ENCODE peak calls at places on chromosomes 4 and X, in seven cellular contexts. D is AG04450, F is body of pancreas, O is pancreas, B is prostate gland, I is tibial artery, N is fibroblast of lung. G is an unnamed sample. For H3K9me3, the result is how much of the 10 kb centered on the place peaks cover.

GRCh38 chrX:130539721-130540321 is 138.0 kb downstream of the RBMX2 start:
- DNase-seq in B (peak), O (peak), N (peak), F (peak), I (peak), D (no peak), G (peak)

GRCh38 chr4:152065545-152065944 is 304.7 kb upstream of the GATB start:
- DNase-seq in N (no peak), I (no peak), F (no peak), D (no peak), B (no peak), O (no peak), G (no peak)

GRCh38 chr4:15291133-15291532 is 136.7 kb upstream of the C1QTNF7 start:
- DNase-seq in F (no peak), N (no peak), B (no peak), I (no peak), O (no peak), D (no peak), G (no peak)

GRCh38 chr4:107069049-107069448 is 32.9 kb upstream of the DKK2 start:
- DNase-seq in D (no peak), N (peak), F (no peak), O (no peak), I (no peak), B (no peak), G (no peak)

GRCh38 chrX:48045410-48046311 is 25.8 kb downstream of the ZNF630 start:
- DNase-seq in N (peak), I (peak), D (peak), F (peak), O (no peak), B (no peak), G (no peak)

GRCh38 chr4:77154074-77154473 is 2.9 kb upstream of the CCNG2 start:
- DNase-seq in N (no peak), B (no peak), I (no peak), F (no peak), O (no peak), D (no peak), G (no peak)

GRCh38 chrX:131262200-131262599 is 26.9 kb downstream of the IGSF1 start:
- DNase-seq in D (no peak), F (peak), I (no peak), O (no peak), B (no peak), N (no peak), G (no peak)

GRCh38 chr4:61520688-61521160 is 320.6 kb downstream of the ADGRL3 start:
- DNase-seq in B (no peak), D (no peak), N (peak), I (no peak), F (peak), O (no peak), G (no peak)

GRCh38 chr4:163070023-163070422 is 96.7 kb downstream of the NAF1 start:
- DNase-seq in O (no peak), F (no peak), D (no peak), N (no peak), B (no peak), I (no peak), G (no peak)

GRCh38 chr4:6824772-6825402 is 42.4 kb downstream of the KIAA0232 start:
- DNase-seq in D (no peak), F (no peak), N (no peak), O (no peak), I (no peak), B (no peak), G (no peak)

GRCh38 chrX:109954955-109955354 is 48.0 kb upstream of the TMEM164 start:
- DNase-seq in D (no peak), O (no peak), B (no peak), N (no peak), F (no peak), I (no peak), G (no peak)

GRCh38 chr4:107182347-107182746 is 146.2 kb upstream of the DKK2 start:
- DNase-seq in I (no peak), F (no peak), B (no peak), D (no peak), N (no peak), O (no peak), G (no peak)

GRCh38 chr4:38318737-38319455 is 345.1 kb upstream of the KLF3 start:
- DNase-seq in F (peak), D (peak), B (peak), O (peak), I (peak), N (peak), G (peak)

GRCh38 chrX:57070185-57070984 is 51.0 kb downstream of the SPIN2B start:
- DNase-seq in O (no peak), N (no peak), F (no peak), B (no peak), I (no peak), D (no peak), G (no peak)

GRCh38 chr4:107719211-107719926 is 665 bp downstream of the PAPSS1 start:
- DNase-seq in F (peak), O (no peak), I (no peak), N (peak), B (peak), D (no peak), G (no peak)

GRCh38 chrX:34877451-34877850 is 65.1 kb upstream of the FAM47B start:
- DNase-seq in I (no peak), D (no peak), N (peak), F (no peak), O (no peak), B (no peak), G (no peak)

GRCh38 chr4:54660591-54660990 is 2.8 kb downstream of the KIT start:
- DNase-seq in I (no peak), B (no peak), O (no peak), F (no peak), D (no peak), N (no peak), G (no peak)

GRCh38 chr4:26782830-26783202 is 77.8 kb upstream of the STIM2 start:
- DNase-seq in I (no peak), F (no peak), N (no peak), B (no peak), D (no peak), O (no peak), G (no peak)

GRCh38 chr4:88792821-88793220 is 95.2 kb upstream of the NAP1L5 start:
- DNase-seq in F (no peak), I (no peak), N (no peak), B (no peak), O (no peak), D (no peak), G (no peak)

GRCh38 chr4:125277827-125278226 is 36.9 kb upstream of the FAT4 start:
- DNase-seq in D (no peak), O (no peak), F (no peak), I (no peak), N (no peak), B (no peak), G (no peak)

GRCh38 chr4:174210952-174211490 is 72.4 kb downstream of the FBXO8 start:
- DNase-seq in I (no peak), F (no peak), B (no peak), N (no peak), O (no peak), D (no peak), G (no peak)

GRCh38 chr4:165537028-165537648 is 158.3 kb downstream of the CPE start:
- DNase-seq in N (peak), O (no peak), D (no peak), I (no peak), B (peak), F (peak), G (no peak)

GRCh38 chr4:6225469-6225868 is 25.1 kb upstream of the JAKMIP1 start:
- DNase-seq in N (peak), D (no peak), F (no peak), I (peak), B (no peak), O (no peak), G (no peak)

GRCh38 chr4:19736968-19737756 is 514.5 kb upstream of the SLIT2 start:
- DNase-seq in D (no peak), O (no peak), F (no peak), N (no peak), B (no peak), I (no peak), G (no peak)

GRCh38 chrX:7145454-7145853 is 2.1 kb upstream of the STS start:
- DNase-seq in B (no peak), O (no peak), N (no peak), F (no peak), D (no peak), I (no peak), G (no peak)

GRCh38 chr4:102761478-102761790 is 666 bp upstream of the MANBA start:
- DNase-seq in N (peak), I (no peak), D (no peak), B (peak), O (no peak), F (no peak), G (no peak)

GRCh38 chrX:1418901-1419544 is 27.1 kb upstream of the SLC25A6 start:
- DNase-seq in N (no peak), O (no peak), B (no peak), D (no peak), F (no peak), I (no peak), G (peak)

GRCh38 chr4:39464886-39465501 is 6.1 kb downstream of the LIAS start:
- DNase-seq in D (peak), B (no peak), I (no peak), O (no peak), F (no peak), N (peak), G (no peak)

GRCh38 chrX:42096262-42096939 is 173.0 kb upstream of the CASK start:
- DNase-seq in I (no peak), F (no peak), O (no peak), B (no peak), N (peak), D (peak), G (peak)

GRCh38 chr4:136392576-136392975 is 1139.7 kb downstream of the PCDH18 start:
- DNase-seq in F (no peak), B (no peak), D (peak), O (no peak), N (peak), I (no peak), G (no peak)

GRCh38 chr4:37891221-37892159 is 606 bp downstream of the TBC1D1 start:
- DNase-seq in F (peak), B (peak), N (peak), D (no peak), O (no peak), I (peak), G (peak)

GRCh38 chr4:69078852-69079251 is 17.4 kb upstream of the UGT2B7 start:
- DNase-seq in F (no peak), B (no peak), O (no peak), D (no peak), I (no peak), N (no peak), G (no peak)

GRCh38 chrX:19660604-19661003 is 145.3 kb upstream of the MAP3K15 start:
- DNase-seq in I (no peak), N (no peak), F (no peak), D (no peak), B (no peak), O (no peak), G (no peak)

GRCh38 chr4:73673286-73673685 is 53.0 kb upstream of the RASSF6 start:
- DNase-seq in N (no peak), B (no peak), I (no peak), O (peak), F (peak), D (no peak), G (no peak)

GRCh38 chrX:139844163-139844562 is 88.7 kb downstream of the ATP11C start:
- DNase-seq in I (no peak), N (no peak), O (no peak), D (no peak), F (peak), B (no peak), G (no peak)

GRCh38 chrX:140672840-140673731 is 36.5 kb upstream of the LINC00632 start:
- DNase-seq in B (no peak), I (no peak), F (no peak), N (no peak), O (no peak), D (no peak), G (no peak)

GRCh38 chrX:40172980-40173661 is 75.4 kb upstream of the BCOR start:
- DNase-seq in F (no peak), D (no peak), I (no peak), N (no peak), B (no peak), O (no peak), G (no peak)

GRCh38 chrX:40172169-40172979 is 74.6 kb upstream of the BCOR start:
- DNase-seq in F (peak), B (peak), D (no peak), N (peak), O (peak), I (peak), G (peak)

GRCh38 chrX:40169193-40170086 is 71.7 kb upstream of the BCOR start:
- DNase-seq in O (peak), D (peak), F (peak), N (peak), I (no peak), B (peak), G (peak)

GRCh38 chrX:40170830-40171512 is 73.2 kb upstream of the BCOR start:
- DNase-seq in O (no peak), B (no peak), F (no peak), D (no peak), N (no peak), I (no peak), G (no peak)

GRCh38 chrX:40171513-40172168 is 73.9 kb upstream of the BCOR start:
- DNase-seq in O (no peak), I (no peak), D (no peak), B (no peak), N (no peak), F (no peak), G (no peak)
- H3K4me3 ChIP-seq in O (peak), I (peak), D (peak), B (peak), N (peak), F (no peak), G (peak)

DNA sequence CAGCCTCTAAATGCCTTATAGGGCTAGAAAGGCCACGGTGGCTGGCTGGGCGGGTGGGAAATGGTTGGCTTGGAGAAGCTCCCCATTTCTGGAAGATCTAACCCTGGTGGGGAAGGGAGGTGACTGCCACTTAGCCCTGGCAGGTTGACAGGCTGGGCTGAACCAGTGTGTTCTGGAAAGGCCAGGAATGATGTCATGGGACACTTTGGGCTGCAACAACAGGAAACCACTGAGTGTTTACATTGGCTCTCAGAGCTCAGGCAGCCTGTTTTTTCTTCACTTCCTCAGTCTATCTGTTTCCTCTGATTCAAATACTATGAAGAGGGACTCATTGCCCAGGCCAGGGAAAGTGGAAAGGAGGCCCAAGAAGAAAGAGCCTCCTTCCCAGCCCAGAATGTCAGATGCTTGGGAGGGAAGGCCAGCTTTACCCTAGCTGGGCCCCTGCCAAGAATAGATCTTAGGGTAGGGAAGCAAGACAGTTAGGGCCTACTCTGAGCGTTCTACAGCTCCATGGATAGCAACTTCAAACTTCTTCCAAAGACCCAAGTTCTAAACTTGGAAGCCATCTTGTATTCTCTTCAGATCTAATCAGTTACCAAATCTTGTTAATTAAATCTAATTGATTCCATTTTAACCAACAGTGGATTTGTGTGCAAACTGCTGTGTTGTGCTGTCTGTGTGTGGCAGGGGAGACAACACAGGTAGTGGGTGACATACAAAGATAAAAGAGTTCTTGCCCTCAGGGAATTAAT is 65.7 kb upstream of the MSN start:
- DNase-seq in I (peak), D (peak), N (peak), O (peak), B (peak), F (peak), G (peak)
- H3K9me3 ChIP-seq in I (under half), D (under half), N (under half), O (under half), B (under half), F (under half), G (under half)

DNA sequence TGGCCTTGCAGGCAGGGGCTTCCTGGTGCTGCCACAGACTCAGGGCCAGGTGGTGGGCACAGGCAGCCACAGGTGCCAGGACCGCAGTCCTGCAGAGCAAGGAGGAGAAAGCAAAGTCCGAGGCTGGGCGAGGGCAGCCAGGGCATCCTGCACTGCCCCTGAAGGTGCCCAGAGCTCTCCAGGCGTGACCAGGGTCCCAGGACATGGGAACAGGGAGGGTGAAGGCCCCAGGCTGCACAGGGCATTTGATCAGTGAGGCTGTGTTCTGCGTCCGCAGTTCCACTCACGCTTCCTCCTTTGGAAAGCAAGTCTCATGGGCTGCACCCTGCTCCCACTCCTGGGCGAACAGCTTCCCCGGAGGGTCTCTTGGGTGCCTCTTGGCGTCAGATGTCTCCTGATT is 3.0 kb downstream of the SH3TC1 start:
- DNase-seq in N (no peak), B (no peak), D (no peak), F (no peak), O (no peak), I (no peak), G (no peak)
- H3K4me3 ChIP-seq in N (no peak), B (no peak), D (no peak), F (no peak), O (no peak), I (peak), G (peak)

GRCh38 chr4:4810778-4811177 is 48.7 kb upstream of the MSX1 start:
- DNase-seq in N (no peak), I (no peak), O (no peak), B (no peak), F (no peak), D (no peak), G (no peak)
- H3K9me3 ChIP-seq in N (under half), I (under half), O (under half), B (under half), F (under half), D (under half), G (under half)

GRCh38 chr4:159608434-159608833 is 505.6 kb downstream of the RAPGEF2 start:
- DNase-seq in B (no peak), O (no peak), N (no peak), D (no peak), I (no peak), F (no peak), G (no peak)
- H3K4me3 ChIP-seq in B (no peak), O (no peak), N (no peak), D (no peak), I (no peak), F (no peak), G (no peak)

GRCh38 chr4:761739-762138 is 56.1 kb downstream of the PCGF3 start:
- DNase-seq in D (no peak), I (no peak), O (peak), B (no peak), F (no peak), N (no peak), G (peak)
- H3K9me3 ChIP-seq in D (under half), I (under half), O (under half), B (under half), F (half or more), N (under half), G (under half)

GRCh38 chrX:155611302-155611701 is 1.4 kb downstream of the TMLHE start:
- DNase-seq in F (no peak), O (no peak), I (no peak), D (no peak), N (no peak), B (no peak), G (no peak)
- H3K4me3 ChIP-seq in F (no peak), O (no peak), I (peak), D (peak), N (peak), B (no peak), G (peak)

GRCh38 chrX:63718010-63718694 is 66.9 kb downstream of the ARHGEF9 start:
- DNase-seq in D (no peak), F (no peak), N (no peak), O (no peak), B (no peak), I (no peak), G (no peak)
- H3K9me3 ChIP-seq in D (under half), F (under half), N (under half), O (under half), B (under half), I (under half), G (under half)

GRCh38 chr4:824461-825062 is 1.4 kb downstream of the CPLX1 start:
- DNase-seq in O (peak), I (peak), N (no peak), F (no peak), D (no peak), B (no peak), G (no peak)
- H3K4me3 ChIP-seq in O (no peak), I (no peak), N (no peak), F (no peak), D (no peak), B (no peak), G (no peak)